ENCODE peak calls at places on chromosomes 7 and 10, in five cellular contexts. O is effector CD4-positive, alpha-beta T cell; N is posterior cingulate gyrus; Q is nucleus accumbens; X is colonic mucosa. R is an unnamed sample.

GRCh38 chr7:131502810-131503545 is 53.5 kb downstream of the PODXL start:
- DNase-seq in X (no peak), O (no peak), N (no peak), Q (no peak), R (peak)

GRCh38 chr10:22259280-22259679 is 41.5 kb upstream of the EBLN1 start:
- DNase-seq in Q (no peak), N (no peak), O (no peak), X (no peak), R (no peak)

GRCh38 chr10:46026106-46026505 is 4.3 kb downstream of the NCOA4 start:
- DNase-seq in X (no peak), O (no peak), N (no peak), Q (no peak), R (no peak)

GRCh38 chr7:102264367-102264891 is 22.2 kb upstream of the SH2B2 start:
- DNase-seq in N (no peak), O (no peak), X (no peak), Q (no peak), R (peak)

GRCh38 chr10:130233426-130233825 is 97.2 kb downstream of the GLRX3 start:
- DNase-seq in Q (no peak), X (no peak), O (no peak), N (no peak), R (no peak)

GRCh38 chr10:96491303-96491702 is 22.4 kb downstream of the TLL2 start:
- DNase-seq in O (no peak), N (no peak), Q (no peak), X (no peak), R (peak)

GRCh38 chr10:133080683-133081040 is 7.1 kb upstream of the ADGRA1 start:
- DNase-seq in N (no peak), O (no peak), X (no peak), Q (no peak), R (no peak)

GRCh38 chr10:3897156-3897555 is 112.1 kb upstream of the KLF6 start:
- DNase-seq in Q (no peak), O (no peak), X (no peak), N (no peak), R (peak)

GRCh38 chr10:82397859-82398258 is 522.9 kb downstream of the NRG3 start:
- DNase-seq in N (no peak), Q (no peak), O (no peak), X (no peak), R (no peak)

GRCh38 chr7:149225106-149225505 is 14.3 kb upstream of the ZNF212 start:
- DNase-seq in O (no peak), X (no peak), Q (no peak), N (no peak), R (no peak)

GRCh38 chr10:125076121-125076825 is 84.1 kb downstream of the CTBP2 start:
- DNase-seq in X (no peak), Q (no peak), O (no peak), N (no peak), R (no peak)

GRCh38 chr7:31651800-31652326 is 35.2 kb upstream of the PPP1R17 start:
- DNase-seq in X (no peak), O (no peak), N (no peak), Q (no peak), R (no peak)

GRCh38 chr7:93889261-93889660 is 1.3 kb downstream of the TFPI2 start:
- DNase-seq in O (no peak), N (no peak), Q (no peak), X (no peak), R (peak)

GRCh38 chr7:105015631-105015965 is 1.6 kb downstream of the KMT2E start:
- DNase-seq in X (peak), N (no peak), O (peak), Q (no peak), R (peak)